ENCODE peak calls at places on chromosomes 7 and 10, in seven cellular contexts. One of them, this sample, is unnamed.

GRCh38 chr10:34256216-34256615 is 558.9 kb downstream of the PARD3 start:
- DNase-seq in mammary epithelial cell: no peak
- DNase-seq in uterus: no peak
- DNase-seq in cardiac fibroblast: no peak
- DNase-seq in colonic mucosa: peak; percentile 45
- DNase-seq in hepatocyte: no peak
- DNase-seq in stomach: no peak
- DNase-seq in this sample: no peak

GRCh38 chr7:90657481-90657880 is 61.4 kb downstream of the CDK14 start:
- DNase-seq in hepatocyte: no peak
- DNase-seq in stomach: no peak
- DNase-seq in colonic mucosa: no peak
- DNase-seq in mammary epithelial cell: no peak
- DNase-seq in cardiac fibroblast: no peak
- DNase-seq in uterus: no peak
- DNase-seq in this sample: no peak

GRCh38 chr10:12055722-12056121 is 13.0 kb upstream of the DHTKD1 start:
- DNase-seq in cardiac fibroblast: no peak
- DNase-seq in stomach: no peak
- DNase-seq in mammary epithelial cell: no peak
- DNase-seq in colonic mucosa: no peak
- DNase-seq in uterus: no peak
- DNase-seq in hepatocyte: no peak
- DNase-seq in this sample: no peak

GRCh38 chr10:117511601-117512390 is 30.8 kb upstream of the EMX2 start:
- DNase-seq in mammary epithelial cell: no peak
- DNase-seq in stomach: no peak
- DNase-seq in colonic mucosa: no peak
- DNase-seq in hepatocyte: no peak
- DNase-seq in cardiac fibroblast: no peak
- DNase-seq in uterus: no peak
- DNase-seq in this sample: no peak

GRCh38 chr7:16929146-16929762 is 47.5 kb upstream of the AGR3 start:
- DNase-seq in hepatocyte: no peak
- DNase-seq in stomach: no peak
- DNase-seq in mammary epithelial cell: no peak
- DNase-seq in uterus: no peak
- DNase-seq in cardiac fibroblast: no peak
- DNase-seq in colonic mucosa: no peak
- DNase-seq in this sample: peak; percentile 30

GRCh38 chr10:24331457-24331856 is 122.5 kb downstream of the KIAA1217 start:
- DNase-seq in uterus: no peak
- DNase-seq in colonic mucosa: peak; percentile 78
- DNase-seq in cardiac fibroblast: peak; percentile 90
- DNase-seq in mammary epithelial cell: peak; percentile 68
- DNase-seq in stomach: peak; percentile 62
- DNase-seq in hepatocyte: peak; percentile 23
- DNase-seq in this sample: no peak

GRCh38 chr7:122311719-122312118 is 7.2 kb upstream of the FEZF1 start:
- DNase-seq in hepatocyte: no peak
- DNase-seq in cardiac fibroblast: no peak
- DNase-seq in uterus: no peak
- DNase-seq in stomach: no peak
- DNase-seq in mammary epithelial cell: no peak
- DNase-seq in colonic mucosa: no peak
- DNase-seq in this sample: no peak

GRCh38 chr10:62050941-62051433 is 149.5 kb downstream of the ARID5B start:
- DNase-seq in cardiac fibroblast: peak; percentile 95
- DNase-seq in mammary epithelial cell: peak; percentile 90
- DNase-seq in uterus: peak; percentile 51
- DNase-seq in stomach: peak; percentile 49
- DNase-seq in hepatocyte: peak; percentile 67
- DNase-seq in colonic mucosa: no peak
- DNase-seq in this sample: peak; percentile 85

GRCh38 chr7:699260-700170 is 27.0 kb upstream of the DNAAF5 start:
- DNase-seq in mammary epithelial cell: no peak
- DNase-seq in colonic mucosa: peak; percentile 47
- DNase-seq in uterus: no peak
- DNase-seq in stomach: no peak
- DNase-seq in hepatocyte: no peak
- DNase-seq in cardiac fibroblast: peak; percentile 65
- DNase-seq in this sample: no peak

GRCh38 chr7:145665499-145666258 is 450.9 kb upstream of the CNTNAP2 start:
- DNase-seq in cardiac fibroblast: peak; percentile 23
- DNase-seq in stomach: no peak
- DNase-seq in uterus: no peak
- DNase-seq in mammary epithelial cell: no peak
- DNase-seq in colonic mucosa: no peak
- DNase-seq in hepatocyte: no peak
- DNase-seq in this sample: no peak

GRCh38 chr10:127576751-127577161 is 27.6 kb downstream of the NPS start:
- DNase-seq in uterus: no peak
- DNase-seq in mammary epithelial cell: no peak
- DNase-seq in colonic mucosa: no peak
- DNase-seq in stomach: no peak
- DNase-seq in hepatocyte: no peak
- DNase-seq in cardiac fibroblast: peak; percentile 14
- DNase-seq in this sample: no peak

GRCh38 chr10:73837072-73837471 is 25.7 kb upstream of the NDST2 start:
- DNase-seq in stomach: no peak
- DNase-seq in uterus: no peak
- DNase-seq in hepatocyte: no peak
- DNase-seq in colonic mucosa: no peak
- DNase-seq in mammary epithelial cell: no peak
- DNase-seq in cardiac fibroblast: peak; percentile 70
- DNase-seq in this sample: no peak

GRCh38 chr7:93944673-93945072 is 23.1 kb downstream of the GNG11 start:
- DNase-seq in mammary epithelial cell: no peak
- DNase-seq in colonic mucosa: no peak
- DNase-seq in cardiac fibroblast: peak; percentile 71
- DNase-seq in stomach: no peak
- DNase-seq in uterus: no peak
- DNase-seq in hepatocyte: no peak
- DNase-seq in this sample: no peak

GRCh38 chr7:132500727-132501410 is 75.4 kb downstream of the PLXNA4 start:
- DNase-seq in cardiac fibroblast: peak; percentile 91
- DNase-seq in uterus: peak; percentile 74
- DNase-seq in colonic mucosa: peak; percentile 34
- DNase-seq in stomach: peak; percentile 80
- DNase-seq in hepatocyte: peak; percentile 41
- DNase-seq in mammary epithelial cell: no peak
- DNase-seq in this sample: no peak

GRCh38 chr10:47297796-47298540 is 2.0 kb upstream of the GDF10 start:
- DNase-seq in uterus: no peak
- DNase-seq in stomach: no peak
- DNase-seq in cardiac fibroblast: no peak
- DNase-seq in mammary epithelial cell: no peak
- DNase-seq in colonic mucosa: no peak
- DNase-seq in hepatocyte: no peak
- DNase-seq in this sample: no peak

DNA sequence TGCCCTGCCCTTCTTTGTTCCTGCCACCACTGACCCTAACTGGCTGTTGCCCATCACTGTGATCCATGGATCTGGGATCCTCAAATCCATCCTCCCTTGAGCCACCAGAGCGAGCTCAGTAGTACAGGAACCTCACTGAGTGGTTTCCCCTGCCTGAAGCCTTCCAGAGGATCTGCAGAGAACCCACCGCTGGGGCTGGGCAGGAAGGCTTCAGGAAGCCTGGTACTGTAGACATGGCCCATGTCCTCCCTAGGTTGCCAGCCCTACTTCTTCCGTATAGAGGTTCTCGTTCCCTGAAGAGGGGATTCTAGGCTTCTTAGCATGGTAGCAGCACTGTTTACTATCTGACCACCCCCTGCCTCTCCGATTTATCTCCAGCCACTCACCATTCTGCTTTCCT is 687.3 kb upstream of the FOXK1 start:
- DNase-seq in mammary epithelial cell: no peak
- DNase-seq in uterus: no peak
- DNase-seq in hepatocyte: no peak
- DNase-seq in stomach: no peak
- DNase-seq in colonic mucosa: no peak
- DNase-seq in cardiac fibroblast: no peak
- DNase-seq in this sample: no peak
- H3K4me3 ChIP-seq in mammary epithelial cell: no peak overlapping the region
- H3K4me3 ChIP-seq in uterus: no peak overlapping the region
- H3K4me3 ChIP-seq in hepatocyte: no peak overlapping the region
- H3K4me3 ChIP-seq in stomach: no peak overlapping the region
- H3K4me3 ChIP-seq in colonic mucosa: no peak overlapping the region
- H3K4me3 ChIP-seq in cardiac fibroblast: no peak overlapping the region
- H3K4me3 ChIP-seq in this sample: no peak overlapping the region

GRCh38 chr7:83153419-83153818 is 9.3 kb downstream of the PCLO start:
- DNase-seq in mammary epithelial cell: no peak
- DNase-seq in cardiac fibroblast: no peak
- DNase-seq in uterus: no peak
- DNase-seq in hepatocyte: no peak
- DNase-seq in colonic mucosa: no peak
- DNase-seq in stomach: no peak
- DNase-seq in this sample: no peak

GRCh38 chr7:83149466-83149865 is 13.2 kb downstream of the PCLO start:
- DNase-seq in mammary epithelial cell: no peak
- DNase-seq in colonic mucosa: no peak
- DNase-seq in hepatocyte: no peak
- DNase-seq in stomach: no peak
- DNase-seq in uterus: no peak
- DNase-seq in cardiac fibroblast: peak; percentile 25
- DNase-seq in this sample: no peak

GRCh38 chr7:83150310-83150709 is 12.4 kb downstream of the PCLO start:
- DNase-seq in mammary epithelial cell: no peak
- DNase-seq in hepatocyte: no peak
- DNase-seq in cardiac fibroblast: no peak
- DNase-seq in colonic mucosa: no peak
- DNase-seq in stomach: no peak
- DNase-seq in uterus: no peak
- DNase-seq in this sample: no peak

DNA sequence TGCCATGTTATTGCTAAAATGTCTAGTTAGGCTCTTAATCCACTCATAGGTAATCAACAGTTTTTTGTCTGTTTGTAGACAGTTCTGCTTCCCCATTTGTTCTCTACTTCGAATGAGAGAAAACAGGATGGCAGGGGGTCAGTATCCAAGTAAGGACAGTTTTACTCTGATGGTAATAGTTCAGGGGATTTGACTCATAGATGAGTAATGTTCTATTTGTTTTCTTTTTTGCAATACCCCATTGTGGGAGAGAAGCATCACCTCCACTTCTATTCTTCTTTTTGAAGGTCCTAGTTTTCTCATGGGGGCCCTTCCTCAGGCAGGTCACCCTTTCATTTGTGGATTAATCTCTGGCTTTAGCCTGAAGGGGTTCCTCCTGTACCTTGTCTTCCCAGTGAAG is 13.9 kb downstream of the PCLO start:
- DNase-seq in cardiac fibroblast: peak; percentile 3
- DNase-seq in stomach: no peak
- DNase-seq in hepatocyte: no peak
- DNase-seq in mammary epithelial cell: peak; percentile 54
- DNase-seq in uterus: no peak
- DNase-seq in colonic mucosa: no peak
- DNase-seq in this sample: no peak
- TF ChIP-seq CTCF in cardiac fibroblast: no peak
- TF ChIP-seq CTCF in stomach: no peak
- TF ChIP-seq CTCF in hepatocyte: no peak
- TF ChIP-seq CTCF in mammary epithelial cell: no peak
- TF ChIP-seq CTCF in uterus: no peak
- TF ChIP-seq CTCF in colonic mucosa: no peak
- TF ChIP-seq CTCF in this sample: no peak

DNA sequence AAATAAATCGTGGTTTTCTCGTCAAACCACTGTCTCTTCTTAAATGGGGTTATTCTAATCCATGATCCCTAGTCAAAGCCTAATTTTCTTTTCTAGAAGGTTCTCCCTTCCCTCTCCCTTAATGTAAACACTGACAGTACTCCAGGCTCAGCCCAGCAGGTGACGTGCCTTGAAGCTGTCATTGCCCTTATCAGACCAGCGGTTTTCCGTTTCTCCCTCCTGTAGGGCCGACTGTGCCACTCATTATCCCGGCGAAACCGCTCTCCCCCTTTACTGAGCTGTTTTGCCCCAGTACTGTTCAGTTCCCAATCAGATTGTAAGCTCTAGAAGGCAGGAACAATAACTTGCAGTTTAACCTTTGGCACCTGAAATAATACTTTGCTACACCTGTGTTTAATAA is 153.5 kb upstream of the RHEB start:
- DNase-seq in stomach: no peak
- DNase-seq in cardiac fibroblast: no peak
- DNase-seq in mammary epithelial cell: no peak
- DNase-seq in hepatocyte: no peak
- DNase-seq in colonic mucosa: no peak
- DNase-seq in uterus: no peak
- DNase-seq in this sample: no peak
- H3K4me3 ChIP-seq in stomach: no peak overlapping the region
- H3K4me3 ChIP-seq in cardiac fibroblast: no peak overlapping the region
- H3K4me3 ChIP-seq in mammary epithelial cell: no peak overlapping the region
- H3K4me3 ChIP-seq in hepatocyte: no peak overlapping the region
- H3K4me3 ChIP-seq in colonic mucosa: no peak overlapping the region
- H3K4me3 ChIP-seq in uterus: no peak overlapping the region
- H3K4me3 ChIP-seq in this sample: no peak overlapping the region

DNA sequence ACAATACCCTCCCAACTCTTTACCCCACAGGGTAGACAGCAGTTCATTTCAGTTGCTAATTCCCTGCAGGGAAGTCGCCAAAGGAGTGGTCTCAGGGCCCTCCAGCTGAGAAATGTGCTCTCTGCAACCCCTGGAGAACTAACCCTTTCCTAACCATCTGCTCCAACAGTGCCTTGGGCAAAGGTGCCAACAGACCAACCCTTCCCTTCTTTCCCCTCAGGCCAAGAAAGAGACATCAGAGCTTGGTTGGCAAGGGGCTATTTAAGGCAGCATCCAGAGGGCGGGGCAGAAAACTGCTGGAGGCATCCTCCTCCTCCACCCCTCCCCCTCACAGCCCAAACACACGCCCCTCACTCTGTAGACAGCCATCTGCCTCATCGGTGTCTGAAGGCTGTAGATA is 1.7 kb downstream of the SORBS1 start:
- DNase-seq in cardiac fibroblast: no peak
- DNase-seq in colonic mucosa: no peak
- DNase-seq in hepatocyte: no peak
- DNase-seq in stomach: no peak
- DNase-seq in mammary epithelial cell: no peak
- DNase-seq in uterus: peak; percentile 44
- DNase-seq in this sample: no peak
- TF ChIP-seq CTCF in cardiac fibroblast: no peak
- TF ChIP-seq CTCF in colonic mucosa: no peak
- TF ChIP-seq CTCF in hepatocyte: no peak
- TF ChIP-seq CTCF in stomach: no peak
- TF ChIP-seq CTCF in mammary epithelial cell: no peak
- TF ChIP-seq CTCF in uterus: no peak
- TF ChIP-seq CTCF in this sample: no peak

This sample was measured in GM12864.